ENCODE peak calls at places on chromosomes 4 and X, in five cellular contexts. U is CD8-positive, alpha-beta T cell; I is MM.1S; X is A673; W is tibial artery. S is an unnamed sample. For H3K36me3, the result is how much of the 10 kb centered on the place peaks cover.

GRCh38 chr4:57233391-57233790 is 123.2 kb upstream of the IGFBP7 start:
- DNase-seq in U (no peak), I (no peak), X (no peak), W (no peak), S (no peak)

GRCh38 chr4:25949166-25949748 is 35.2 kb downstream of the SMIM20 start:
- DNase-seq in U (no peak), I (no peak), X (no peak), W (no peak), S (no peak)

GRCh38 chrX:40009890-40010289 is 87.9 kb downstream of the BCOR start:
- DNase-seq in U (no peak), I (no peak), X (no peak), W (no peak), S (no peak)

GRCh38 chrX:125757794-125758564 is 408.1 kb downstream of the DCAF12L2 start:
- DNase-seq in U (no peak), I (no peak), X (peak), W (peak), S (no peak)

GRCh38 chr4:37434469-37434868 is 189.9 kb downstream of the NWD2 start:
- DNase-seq in U (no peak), I (no peak), X (peak), W (no peak), S (no peak)

GRCh38 chrX:119477812-119478232 is 9.6 kb downstream of the SLC25A5 start:
- DNase-seq in U (no peak), I (no peak), X (peak), W (peak), S (peak)

GRCh38 chr4:44002368-44002767 is 446.2 kb downstream of the KCTD8 start:
- DNase-seq in U (no peak), I (no peak), X (no peak), W (no peak), S (no peak)

GRCh38 chr4:126386512-126386911 is 1071.8 kb downstream of the FAT4 start:
- DNase-seq in U (no peak), I (no peak), X (no peak), W (no peak), S (no peak)

GRCh38 chr4:78592104-78592783 is 40.7 kb downstream of the ANXA3 start:
- DNase-seq in U (no peak), I (no peak), X (no peak), W (no peak), S (no peak)

GRCh38 chr4:5804656-5805055 is 88.2 kb downstream of the CRMP1 start:
- DNase-seq in U (no peak), I (no peak), X (no peak), W (no peak), S (no peak)

GRCh38 chrX:24528605-24529004 is 63.5 kb downstream of the PDK3 start:
- DNase-seq in U (no peak), I (no peak), X (no peak), W (no peak), S (no peak)

GRCh38 chr4:117010695-117011094 is 74.7 kb downstream of the TRAM1L1 start:
- DNase-seq in U (no peak), I (no peak), X (peak), W (no peak), S (no peak)

GRCh38 chrX:68307767-68308166 is 125.5 kb downstream of the OPHN1 start:
- DNase-seq in U (no peak), I (peak), X (peak), W (no peak), S (no peak)

GRCh38 chrX:14936561-14936960 is 63.3 kb downstream of the MOSPD2 start:
- DNase-seq in U (no peak), I (no peak), X (peak), W (no peak), S (no peak)

GRCh38 chrX:132652871-132653270 is 164.0 kb upstream of the MBNL3 start:
- DNase-seq in U (no peak), I (no peak), X (no peak), W (no peak), S (no peak)

GRCh38 chrX:132648870-132649269 is 160.0 kb upstream of the MBNL3 start:
- DNase-seq in U (no peak), I (no peak), X (no peak), W (no peak), S (no peak)

GRCh38 chrX:132651411-132652086 is 162.7 kb upstream of the MBNL3 start:
- DNase-seq in U (no peak), I (no peak), X (peak), W (no peak), S (no peak)
- H3K36me3 ChIP-seq in U (under half), I (under half), X (under half), W (under half), S (under half)

GRCh38 chrX:71622347-71623104 is 4.2 kb upstream of the CXCR3 start:
- DNase-seq in U (peak), I (peak), X (peak), W (peak), S (peak)
- TF ChIP-seq CTCF in U (no peak), I (no peak), X (no peak), W (no peak), S (no peak)

GRCh38 chrX:10078266-10078665 is 78.5 kb upstream of the CLCN4 start:
- DNase-seq in U (no peak), I (no peak), X (no peak), W (no peak), S (no peak)
- H3K36me3 ChIP-seq in U (under half), I (under half), X (under half), W (under half), S (under half)

GRCh38 chr4:123104275-123104674 is 181.9 kb upstream of the NUDT6 start:
- DNase-seq in U (no peak), I (no peak), X (peak), W (no peak), S (no peak)
- TF ChIP-seq CTCF in U (no peak), I (no peak), X (no peak), W (no peak), S (no peak)

DNA sequence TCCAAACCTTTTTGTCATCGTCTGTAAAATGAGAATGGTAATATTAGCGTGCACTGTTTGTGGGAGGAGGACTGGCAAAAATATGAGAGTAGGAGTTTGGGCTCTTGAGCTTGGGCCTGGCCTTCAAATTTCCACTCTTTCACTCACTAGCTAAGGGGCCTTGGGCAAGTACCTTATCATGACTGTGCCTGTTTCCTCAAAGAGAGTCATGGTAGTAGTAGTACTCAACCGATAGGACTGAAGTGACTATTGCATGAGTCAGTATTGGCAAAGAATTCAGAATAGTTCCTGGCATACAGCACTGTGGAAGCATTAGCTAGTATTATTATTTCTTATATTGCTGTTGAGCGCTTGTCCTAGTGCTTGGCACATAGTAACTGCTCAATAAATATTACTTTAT is 16.0 kb upstream of the RBM3 start:
- DNase-seq in U (no peak), I (no peak), X (no peak), W (no peak), S (no peak)
- H3K36me3 ChIP-seq in U (under half), I (under half), X (under half), W (under half), S (under half)

DNA sequence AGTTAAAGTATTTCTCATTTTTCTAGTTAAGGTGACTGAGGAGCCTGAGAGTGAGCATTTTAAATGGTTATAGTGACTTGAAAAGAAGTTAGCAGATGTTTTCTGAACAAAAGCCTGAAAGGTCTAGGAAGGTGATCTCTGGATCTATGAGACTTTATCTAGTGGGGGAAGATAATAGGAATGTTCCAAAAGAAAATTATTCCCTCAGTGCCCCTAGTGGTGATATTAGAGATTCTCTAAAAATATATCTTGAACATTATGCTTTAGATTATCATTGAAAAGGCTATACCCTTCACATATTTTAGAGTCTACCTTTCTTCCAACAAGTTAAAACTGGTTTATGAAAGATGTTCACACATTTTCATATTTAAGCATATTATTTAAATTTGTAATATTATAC is 69.0 kb upstream of the SPANXN1 start:
- DNase-seq in U (no peak), I (no peak), X (peak), W (no peak), S (no peak)
- TF ChIP-seq CTCF in U (no peak), I (peak), X (peak), W (no peak), S (no peak)

DNA sequence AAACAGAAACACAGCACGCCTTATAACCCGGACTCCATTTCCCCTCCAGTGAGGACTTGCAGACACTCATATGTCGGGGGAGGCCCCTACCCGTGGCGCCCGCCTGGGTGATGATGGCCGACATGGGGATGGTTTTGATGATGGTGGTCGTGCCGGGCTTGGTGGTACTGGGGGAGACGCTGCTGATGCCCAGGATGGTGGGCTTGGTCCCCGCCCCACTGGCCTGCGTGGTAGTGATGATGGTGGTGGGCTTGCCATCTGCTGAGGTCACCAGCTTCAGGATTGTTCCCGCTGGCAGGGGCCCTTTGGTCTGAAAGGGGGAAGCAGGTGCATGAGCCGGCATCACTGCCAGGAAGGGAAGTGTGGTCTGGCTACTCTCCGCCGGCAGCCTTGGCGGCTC is 12.8 kb upstream of the RENBP start:
- DNase-seq in U (no peak), I (no peak), X (no peak), W (no peak), S (no peak)
- H3K36me3 ChIP-seq in U (under half), I (under half), X (half or more), W (under half), S (half or more)

DNA sequence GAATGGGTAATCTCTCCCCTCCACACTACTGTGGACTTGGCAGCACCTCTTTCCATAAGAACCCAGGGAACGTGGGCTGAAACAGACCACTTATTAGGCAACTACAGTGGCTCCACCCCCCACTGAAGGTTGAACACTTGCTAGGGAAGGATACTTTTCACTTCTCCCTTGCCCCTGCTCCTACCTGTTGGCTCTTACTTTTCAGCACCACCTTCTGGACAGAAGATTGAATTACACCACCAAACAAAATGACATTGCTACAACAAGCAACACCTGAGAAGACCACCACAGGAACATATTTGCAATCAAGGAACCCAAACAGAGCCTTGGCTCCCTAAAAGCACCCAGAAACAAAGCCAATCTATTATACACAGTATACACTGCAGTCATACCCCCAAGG is 132.1 kb upstream of the CXCL13 start:
- DNase-seq in U (no peak), I (peak), X (peak), W (no peak), S (no peak)
- TF ChIP-seq CTCF in U (no peak), I (peak), X (peak), W (no peak), S (no peak)

DNA sequence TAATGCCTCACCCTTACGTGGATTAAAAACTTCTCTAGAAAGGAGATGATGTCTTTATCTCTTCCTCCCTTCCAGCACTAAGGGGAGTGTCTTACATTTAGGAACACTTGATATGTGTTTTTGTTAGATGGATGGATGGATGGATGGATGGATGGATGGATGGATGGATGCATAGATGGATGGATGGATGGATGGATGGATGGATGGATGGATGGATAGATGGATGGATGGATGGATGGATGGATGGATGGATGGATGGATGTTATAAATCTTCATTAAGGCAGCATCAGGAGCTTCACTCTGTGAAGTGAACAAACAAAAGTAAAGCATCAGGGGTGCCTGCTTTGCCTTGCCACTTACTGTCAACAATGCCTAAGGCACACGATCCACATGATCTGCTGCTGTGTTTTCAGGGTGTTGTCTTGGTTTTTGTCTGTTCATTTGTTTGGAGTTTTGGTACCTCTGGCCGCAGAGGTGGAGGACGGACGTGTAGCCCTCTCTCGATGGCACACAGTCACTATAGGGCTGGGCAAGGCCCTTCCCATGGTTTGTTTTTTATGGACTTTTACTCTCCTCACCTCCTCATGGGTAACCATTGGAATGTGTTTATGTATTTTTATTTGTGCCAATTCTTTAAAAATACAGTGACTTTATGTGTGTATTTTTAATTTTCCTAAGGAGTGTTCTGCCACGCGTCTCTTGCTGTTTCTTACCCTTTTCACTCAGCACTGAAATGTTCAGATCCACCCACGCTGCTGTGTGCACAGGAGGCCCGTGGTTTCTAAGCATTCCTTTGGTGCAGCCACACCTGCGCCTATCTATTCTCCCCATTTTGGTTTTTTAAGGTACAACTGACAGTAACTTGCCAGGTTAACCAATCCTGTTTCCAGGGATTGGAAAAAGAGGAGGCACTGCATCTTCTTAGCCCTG is 91.8 kb upstream of the ENPP6 start:
- DNase-seq in U (peak), I (no peak), X (no peak), W (no peak), S (no peak)
- H3K36me3 ChIP-seq in U (under half), I (under half), X (under half), W (under half), S (under half)

GRCh38 chrX:129597905-129598304 is 56.9 kb downstream of the APLN start:
- DNase-seq in U (no peak), I (no peak), X (no peak), W (no peak), S (no peak)

GRCh38 chrX:129599499-129599898 is 55.3 kb downstream of the APLN start:
- DNase-seq in U (no peak), I (no peak), X (no peak), W (no peak), S (no peak)

GRCh38 chrX:129596077-129596476 is 56.0 kb downstream of the OCRL start:
- DNase-seq in U (no peak), I (no peak), X (no peak), W (no peak), S (no peak)

GRCh38 chrX:129599996-129600395 is 54.8 kb downstream of the APLN start:
- DNase-seq in U (no peak), I (no peak), X (no peak), W (no peak), S (no peak)

DNA sequence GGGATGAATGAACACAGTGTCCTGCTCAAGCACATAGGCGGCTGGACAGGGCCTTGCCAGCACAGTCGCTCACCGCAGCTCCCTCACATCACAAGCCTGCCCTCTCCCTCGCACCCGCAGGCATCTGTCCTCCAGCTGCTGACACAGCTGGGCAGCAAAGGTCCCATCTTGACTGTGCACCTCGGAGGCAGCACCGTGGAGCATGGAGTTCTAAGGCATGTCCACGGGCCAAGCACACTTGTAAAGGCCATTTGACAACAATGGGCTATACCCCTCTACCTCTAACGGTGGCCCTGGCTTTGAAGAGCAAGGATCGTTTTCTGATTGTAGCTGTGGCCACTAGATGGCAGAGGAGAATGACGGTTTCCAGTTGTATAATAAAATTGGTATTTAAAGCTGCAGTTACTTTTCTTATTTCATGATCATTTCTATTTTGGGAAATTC is 53.8 kb downstream of the APLN start:
- DNase-seq in U (no peak), I (peak), X (peak), W (no peak), S (no peak)
- TF ChIP-seq CTCF in U (peak), I (peak), X (peak), W (peak), S (peak)